ENCODE peak calls at places on chromosome 18, in four cellular contexts. N is HCT116, F is Peyer's patch, D is neural progenitor cell. P is an unnamed sample.

GRCh38 chr18:63336366-63337099 is 17.0 kb upstream of the BCL2 start:
- DNase-seq in N (peak; percentile 57), F (no peak), D (no peak), P (peak; percentile 83)

GRCh38 chr18:4125939-4126250 is 329.2 kb downstream of the DLGAP1 start:
- DNase-seq in N (no peak), F (no peak), D (peak; percentile 37), P (no peak)

GRCh38 chr18:73458186-73458964 is 590.6 kb upstream of the NETO1 start:
- DNase-seq in N (no peak), F (no peak), D (no peak), P (no peak)

GRCh38 chr18:29874519-29875098 is 1167.9 kb downstream of the DSC3 start:
- DNase-seq in N (peak; percentile 10), F (no peak), D (peak; percentile 61), P (no peak)

GRCh38 chr18:11040823-11041712 is 108.3 kb downstream of the PIEZO2 start:
- DNase-seq in N (peak; percentile 22), F (no peak), D (peak; percentile 79), P (peak; percentile 30)

GRCh38 chr18:29007986-29008654 is 831.2 kb upstream of the CDH2 start:
- DNase-seq in N (no peak), F (no peak), D (no peak), P (no peak)

GRCh38 chr18:13103366-13103765 is 112.2 kb downstream of the CEP192 start:
- DNase-seq in N (peak; percentile 4), F (no peak), D (no peak), P (no peak)

GRCh38 chr18:31977270-31977872 is 34.4 kb upstream of the TRAPPC8 start:
- DNase-seq in N (peak; percentile 54), F (no peak), D (peak; percentile 85), P (peak; percentile 27)

GRCh38 chr18:75317300-75317699 is 106.7 kb downstream of the TSHZ1 start:
- DNase-seq in N (no peak), F (no peak), D (no peak), P (no peak)

GRCh38 chr18:3248062-3248669 is 565 bp downstream of the MYL12A start:
- DNase-seq in N (no peak), F (no peak), D (peak; percentile 64), P (no peak)

GRCh38 chr18:33114749-33115148 is 325.8 kb downstream of the CCDC178 start:
- DNase-seq in N (no peak), F (no peak), D (no peak), P (no peak)

GRCh38 chr18:70058916-70059315 is 111.2 kb upstream of the CD226 start:
- DNase-seq in N (no peak), F (no peak), D (no peak), P (no peak)

GRCh38 chr18:34817636-34818035 is 107.5 kb downstream of the DTNA start:
- DNase-seq in N (no peak), F (no peak), D (no peak), P (no peak)

GRCh38 chr18:7256959-7257742 is 26.3 kb downstream of the LRRC30 start:
- DNase-seq in N (no peak), F (no peak), D (peak; percentile 75), P (no peak)

GRCh38 chr18:34972765-34973414 is 68.3 kb upstream of the MAPRE2 start:
- DNase-seq in N (no peak), F (no peak), D (no peak), P (no peak)

GRCh38 chr18:50286391-50287027 is 983 bp downstream of the CXXC1 start:
- DNase-seq in N (peak; percentile 26), F (peak; percentile 68), D (peak; percentile 58), P (no peak)

GRCh38 chr18:35683021-35683420 is 101.5 kb downstream of the GALNT1 start:
- DNase-seq in N (no peak), F (no peak), D (peak; percentile 53), P (no peak)

GRCh38 chr18:46481048-46481846 is 175.8 kb downstream of the LOXHD1 start:
- DNase-seq in N (peak; percentile 27), F (no peak), D (peak; percentile 73), P (peak; percentile 18)

GRCh38 chr18:75123113-75123512 is 85.8 kb downstream of the PTGR3 start:
- DNase-seq in N (no peak), F (no peak), D (no peak), P (no peak)

GRCh38 chr18:42446195-42446594 is 491.2 kb downstream of the PIK3C3 start:
- DNase-seq in N (no peak), F (no peak), D (no peak), P (no peak)

GRCh38 chr18:9736942-9737813 is 29.1 kb downstream of the RAB31 start:
- DNase-seq in N (peak; percentile 65), F (no peak), D (no peak), P (no peak)

GRCh38 chr18:33697498-33697897 is 119.5 kb downstream of the ASXL3 start:
- DNase-seq in N (no peak), F (no peak), D (no peak), P (no peak)

GRCh38 chr18:49849331-49850217 is 36.2 kb upstream of the ACAA2 start:
- DNase-seq in N (peak; percentile 96), F (peak; percentile 94), D (peak; percentile 53), P (peak; percentile 63)

GRCh38 chr18:29188760-29189159 is 1011.8 kb upstream of the CDH2 start:
- DNase-seq in N (no peak), F (no peak), D (no peak), P (no peak)

GRCh38 chr18:22169889-22170420 is 566 bp downstream of the GATA6 start:
- DNase-seq in N (no peak), F (peak; percentile 72), D (no peak), P (no peak)

GRCh38 chr18:12256946-12257345 is 2.8 kb downstream of the CIDEA start:
- DNase-seq in N (no peak), F (no peak), D (no peak), P (no peak)

GRCh38 chr18:62329676-62330454 is 4.8 kb downstream of the TNFRSF11A start:
- DNase-seq in N (no peak), F (peak; percentile 72), D (no peak), P (peak; percentile 10)

GRCh38 chr18:23631746-23632145 is 31.0 kb downstream of the ANKRD29 start:
- DNase-seq in N (no peak), F (no peak), D (peak; percentile 48), P (no peak)

GRCh38 chr18:26003817-26004216 is 86.6 kb downstream of the SS18 start:
- DNase-seq in N (no peak), F (no peak), D (no peak), P (no peak)

GRCh38 chr18:26002375-26002774 is 88.0 kb downstream of the SS18 start:
- DNase-seq in N (no peak), F (no peak), D (no peak), P (no peak)

GRCh38 chr18:26005950-26006349 is 84.5 kb downstream of the SS18 start:
- DNase-seq in N (no peak), F (no peak), D (no peak), P (no peak)

GRCh38 chr18:26003391-26003790 is 87.0 kb downstream of the SS18 start:
- DNase-seq in N (no peak), F (no peak), D (no peak), P (no peak)

GRCh38 chr18:26004827-26005226 is 85.6 kb downstream of the SS18 start:
- DNase-seq in N (no peak), F (no peak), D (no peak), P (no peak)
- H3K27ac ChIP-seq in N (no peak overlapping the region), F (no peak overlapping the region), D (no peak overlapping the region), P (no peak overlapping the region)

DNA sequence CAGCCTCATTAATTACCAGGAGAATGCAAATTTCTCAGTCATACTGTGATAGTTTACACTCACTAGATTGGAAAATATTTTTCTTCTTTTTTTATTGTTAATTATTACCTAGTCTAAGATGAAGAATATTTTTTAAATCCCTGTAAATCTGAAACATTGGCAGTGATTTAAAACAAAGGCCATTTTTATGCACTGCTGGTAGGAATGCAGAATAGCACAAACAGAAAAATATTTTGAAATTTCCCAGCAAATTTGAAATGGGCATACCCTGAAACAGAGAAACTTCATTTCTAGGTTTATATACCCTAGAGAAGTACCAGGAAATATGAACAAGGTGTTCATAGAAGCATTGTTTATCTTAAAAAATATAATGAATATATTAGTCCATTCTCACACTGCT is 31.0 kb downstream of the DYNAP start:
- DNase-seq in N (no peak), F (no peak), D (no peak), P (no peak)
- TF ChIP-seq CTCF in N (peak; percentile 38), F (no peak), D (no peak), P (peak; percentile 35)

GRCh38 chr18:56650944-56651770 is at the start of gene WDR7:
- DNase-seq in N (peak; percentile 97), F (peak; percentile 94), D (peak; percentile 97), P (peak; percentile 96)
- H3K27ac ChIP-seq in N (peak within 1 kb of the TSS; percentile 42), F (peak within 1 kb of the TSS; percentile 89), D (peak within 1 kb of the TSS; percentile 82), P (no peak within 1 kb of the TSS)

DNA sequence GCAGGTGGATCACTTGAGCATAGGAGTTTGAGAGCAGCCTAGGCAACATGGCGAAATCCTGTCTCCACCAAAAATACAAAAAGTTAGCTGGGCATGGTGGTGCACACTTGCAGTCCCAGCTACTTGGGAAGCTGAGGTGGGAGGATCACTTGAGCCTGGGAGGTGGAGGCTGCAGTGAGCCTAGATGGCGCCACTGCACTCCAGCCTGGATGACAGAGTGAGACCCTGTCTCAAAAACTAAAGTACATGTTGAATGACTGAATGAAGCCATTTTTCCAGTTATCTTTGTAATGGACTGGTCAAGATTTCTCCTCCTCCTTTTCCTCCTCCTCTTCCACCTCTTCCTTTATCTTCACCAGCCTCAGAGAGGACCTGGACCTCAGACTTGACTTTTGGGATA is 272.0 kb downstream of the SMAD2 start:
- DNase-seq in N (no peak), F (no peak), D (no peak), P (no peak)
- TF ChIP-seq CTCF in N (no peak), F (no peak), D (peak; percentile 14), P (no peak)

GRCh38 chr18:51513525-51513924 is 316.0 kb upstream of the MEX3C start:
- DNase-seq in N (no peak), F (no peak), D (no peak), P (no peak)
- H3K27ac ChIP-seq in N (no peak overlapping the region), F (no peak overlapping the region), D (no peak overlapping the region), P (no peak overlapping the region)

P was measured in AG04450.